ENCODE peak calls at places on chromosome 21, in ten cellular contexts. One of them, this sample, is unnamed.
A peak's percentile ranks its signal among the peaks of the same experiment; 100 is the strongest.

GRCh38 chr21:39385299-39386145 is 36.6 kb upstream of the HMGN1 start:
- DNase-seq in HCT116: no peak
- DNase-seq in stomach: peak; percentile 92
- DNase-seq in breast epithelium: peak; percentile 66
- DNase-seq in GM12892: peak; percentile 59
- DNase-seq in spleen: peak; percentile 94
- DNase-seq in transverse colon: peak; percentile 90
- DNase-seq in sigmoid colon: peak; percentile 93
- DNase-seq in prostate gland: peak; percentile 51
- DNase-seq in H1: no peak
- DNase-seq in this sample: peak; percentile 78

GRCh38 chr21:8988696-8989095 is 1532.7 kb upstream of the TPTE start:
- DNase-seq in HCT116: no peak
- DNase-seq in stomach: no peak
- DNase-seq in breast epithelium: no peak
- DNase-seq in GM12892: no peak
- DNase-seq in spleen: no peak
- DNase-seq in transverse colon: no peak
- DNase-seq in sigmoid colon: no peak
- DNase-seq in prostate gland: no peak
- DNase-seq in H1: no peak
- DNase-seq in this sample: no peak

GRCh38 chr21:31554511-31555022 is 104.9 kb upstream of the SOD1 start:
- DNase-seq in HCT116: peak; percentile 39
- DNase-seq in stomach: no peak
- DNase-seq in breast epithelium: no peak
- DNase-seq in GM12892: no peak
- DNase-seq in spleen: no peak
- DNase-seq in transverse colon: no peak
- DNase-seq in sigmoid colon: no peak
- DNase-seq in prostate gland: no peak
- DNase-seq in H1: no peak
- DNase-seq in this sample: no peak

GRCh38 chr21:41369105-41369914 is 7.5 kb downstream of the MX2 start:
- DNase-seq in HCT116: no peak
- DNase-seq in stomach: no peak
- DNase-seq in breast epithelium: no peak
- DNase-seq in GM12892: peak; percentile 49
- DNase-seq in spleen: peak; percentile 89
- DNase-seq in transverse colon: no peak
- DNase-seq in sigmoid colon: peak; percentile 69
- DNase-seq in prostate gland: no peak
- DNase-seq in H1: no peak
- DNase-seq in this sample: no peak

GRCh38 chr21:15279484-15279883 is 214.7 kb upstream of the NRIP1 start:
- DNase-seq in HCT116: no peak
- DNase-seq in stomach: no peak
- DNase-seq in breast epithelium: no peak
- DNase-seq in GM12892: no peak
- DNase-seq in spleen: no peak
- DNase-seq in transverse colon: no peak
- DNase-seq in sigmoid colon: no peak
- DNase-seq in prostate gland: no peak
- DNase-seq in H1: no peak
- DNase-seq in this sample: no peak

GRCh38 chr21:16420086-16420724 is 690.4 kb downstream of the USP25 start:
- DNase-seq in HCT116: no peak
- DNase-seq in stomach: peak; percentile 42
- DNase-seq in breast epithelium: peak; percentile 51
- DNase-seq in GM12892: no peak
- DNase-seq in spleen: no peak
- DNase-seq in transverse colon: no peak
- DNase-seq in sigmoid colon: peak; percentile 71
- DNase-seq in prostate gland: peak; percentile 67
- DNase-seq in H1: no peak
- DNase-seq in this sample: no peak

GRCh38 chr21:31503939-31504338 is 155.6 kb upstream of the SOD1 start:
- DNase-seq in HCT116: no peak
- DNase-seq in stomach: no peak
- DNase-seq in breast epithelium: no peak
- DNase-seq in GM12892: no peak
- DNase-seq in spleen: no peak
- DNase-seq in transverse colon: no peak
- DNase-seq in sigmoid colon: no peak
- DNase-seq in prostate gland: peak; percentile 33
- DNase-seq in H1: no peak
- DNase-seq in this sample: no peak

GRCh38 chr21:38861989-38862683 is 56.4 kb downstream of the ETS2 start:
- DNase-seq in HCT116: no peak
- DNase-seq in stomach: no peak
- DNase-seq in breast epithelium: no peak
- DNase-seq in GM12892: no peak
- DNase-seq in spleen: no peak
- DNase-seq in transverse colon: no peak
- DNase-seq in sigmoid colon: no peak
- DNase-seq in prostate gland: no peak
- DNase-seq in H1: no peak
- DNase-seq in this sample: no peak

GRCh38 chr21:38810034-38810825 is 4.5 kb downstream of the ETS2 start:
- DNase-seq in HCT116: no peak
- DNase-seq in stomach: no peak
- DNase-seq in breast epithelium: no peak
- DNase-seq in GM12892: no peak
- DNase-seq in spleen: no peak
- DNase-seq in transverse colon: no peak
- DNase-seq in sigmoid colon: no peak
- DNase-seq in prostate gland: no peak
- DNase-seq in H1: no peak
- DNase-seq in this sample: no peak

GRCh38 chr21:42547001-42547905 is 33.6 kb downstream of the SLC37A1 start:
- DNase-seq in HCT116: no peak
- DNase-seq in stomach: no peak
- DNase-seq in breast epithelium: no peak
- DNase-seq in GM12892: no peak
- DNase-seq in spleen: peak; percentile 66
- DNase-seq in transverse colon: no peak
- DNase-seq in sigmoid colon: peak; percentile 56
- DNase-seq in prostate gland: peak; percentile 49
- DNase-seq in H1: no peak
- DNase-seq in this sample: no peak

GRCh38 chr21:38597436-38597835 is 99.2 kb upstream of the ERG start:
- DNase-seq in HCT116: no peak
- DNase-seq in stomach: no peak
- DNase-seq in breast epithelium: no peak
- DNase-seq in GM12892: no peak
- DNase-seq in spleen: no peak
- DNase-seq in transverse colon: no peak
- DNase-seq in sigmoid colon: no peak
- DNase-seq in prostate gland: no peak
- DNase-seq in H1: no peak
- DNase-seq in this sample: no peak

GRCh38 chr21:22764222-22764621 is 1766.0 kb downstream of the NCAM2 start:
- DNase-seq in HCT116: no peak
- DNase-seq in stomach: no peak
- DNase-seq in breast epithelium: no peak
- DNase-seq in GM12892: no peak
- DNase-seq in spleen: no peak
- DNase-seq in transverse colon: no peak
- DNase-seq in sigmoid colon: no peak
- DNase-seq in prostate gland: no peak
- DNase-seq in H1: no peak
- DNase-seq in this sample: no peak

GRCh38 chr21:46295996-46296752 is 10.0 kb downstream of the YBEY start:
- DNase-seq in HCT116: no peak
- DNase-seq in stomach: peak; percentile 55
- DNase-seq in breast epithelium: peak; percentile 67
- DNase-seq in GM12892: no peak
- DNase-seq in spleen: peak; percentile 92
- DNase-seq in transverse colon: peak; percentile 70
- DNase-seq in sigmoid colon: peak; percentile 95
- DNase-seq in prostate gland: no peak
- DNase-seq in H1: no peak
- DNase-seq in this sample: peak; percentile 95
- TF ChIP-seq POLR2A in HCT116: no peak
- TF ChIP-seq POLR2A in stomach: no peak
- TF ChIP-seq POLR2A in breast epithelium: no peak
- TF ChIP-seq POLR2A in GM12892: peak; percentile 52
- TF ChIP-seq POLR2A in spleen: no peak
- TF ChIP-seq POLR2A in transverse colon: no peak
- TF ChIP-seq POLR2A in sigmoid colon: no peak
- TF ChIP-seq POLR2A in prostate gland: no peak
- TF ChIP-seq POLR2A in H1: no peak
- TF ChIP-seq POLR2A in this sample: no peak

DNA sequence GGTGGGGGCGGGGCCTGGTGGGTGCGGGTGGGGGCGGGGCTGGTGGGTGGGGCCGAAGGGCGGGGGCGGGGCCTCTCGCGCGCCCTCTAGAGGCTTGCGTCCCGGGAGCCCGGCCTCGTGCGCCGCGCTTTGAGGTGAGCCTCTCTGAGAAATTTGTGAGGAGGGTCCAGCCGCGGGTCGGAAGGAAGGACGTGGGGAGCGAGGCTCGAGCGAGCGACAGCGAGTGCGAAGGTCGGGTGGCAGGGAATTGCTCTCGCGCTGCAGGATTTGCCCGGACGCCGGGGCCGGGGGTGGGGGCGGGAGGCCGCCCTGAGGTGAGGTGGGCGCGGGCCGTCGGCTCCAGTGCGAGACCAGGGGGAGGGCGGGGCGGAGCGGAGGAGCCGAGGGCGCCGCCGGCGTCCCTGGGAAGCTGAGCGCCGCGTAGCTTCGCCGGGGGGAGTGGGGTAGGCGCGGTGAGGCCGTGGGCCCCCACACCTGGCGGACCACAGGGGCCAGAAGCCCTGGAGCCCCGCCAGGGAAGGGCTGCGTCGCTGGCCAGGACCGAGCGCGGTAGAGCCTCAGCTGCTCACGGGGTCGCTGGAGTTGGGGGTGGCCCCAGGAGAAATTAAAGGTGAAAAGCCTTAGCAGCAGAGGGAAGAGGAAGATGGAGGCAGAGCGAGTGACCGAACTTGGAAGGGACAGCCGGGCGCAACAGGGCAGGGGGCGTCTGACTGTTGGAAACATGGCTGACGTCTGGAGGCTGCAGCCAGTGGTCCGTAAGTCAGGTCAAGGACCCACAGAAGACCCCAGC is 754 bp upstream of the LSS start:
- DNase-seq in HCT116: no peak
- DNase-seq in stomach: no peak
- DNase-seq in breast epithelium: no peak
- DNase-seq in GM12892: peak; percentile 59
- DNase-seq in spleen: peak; percentile 94
- DNase-seq in transverse colon: no peak
- DNase-seq in sigmoid colon: peak; percentile 74
- DNase-seq in prostate gland: no peak
- DNase-seq in H1: peak; percentile 10
- DNase-seq in this sample: peak; percentile 85
- TF ChIP-seq POLR2AphosphoS5 in HCT116: peak; percentile 56
- TF ChIP-seq POLR2AphosphoS5 in stomach: no peak
- TF ChIP-seq POLR2AphosphoS5 in breast epithelium: no peak
- TF ChIP-seq POLR2AphosphoS5 in GM12892: no peak
- TF ChIP-seq POLR2AphosphoS5 in spleen: no peak
- TF ChIP-seq POLR2AphosphoS5 in transverse colon: no peak
- TF ChIP-seq POLR2AphosphoS5 in sigmoid colon: no peak
- TF ChIP-seq POLR2AphosphoS5 in prostate gland: no peak
- TF ChIP-seq POLR2AphosphoS5 in H1: peak; percentile 52
- TF ChIP-seq POLR2AphosphoS5 in this sample: no peak

DNA sequence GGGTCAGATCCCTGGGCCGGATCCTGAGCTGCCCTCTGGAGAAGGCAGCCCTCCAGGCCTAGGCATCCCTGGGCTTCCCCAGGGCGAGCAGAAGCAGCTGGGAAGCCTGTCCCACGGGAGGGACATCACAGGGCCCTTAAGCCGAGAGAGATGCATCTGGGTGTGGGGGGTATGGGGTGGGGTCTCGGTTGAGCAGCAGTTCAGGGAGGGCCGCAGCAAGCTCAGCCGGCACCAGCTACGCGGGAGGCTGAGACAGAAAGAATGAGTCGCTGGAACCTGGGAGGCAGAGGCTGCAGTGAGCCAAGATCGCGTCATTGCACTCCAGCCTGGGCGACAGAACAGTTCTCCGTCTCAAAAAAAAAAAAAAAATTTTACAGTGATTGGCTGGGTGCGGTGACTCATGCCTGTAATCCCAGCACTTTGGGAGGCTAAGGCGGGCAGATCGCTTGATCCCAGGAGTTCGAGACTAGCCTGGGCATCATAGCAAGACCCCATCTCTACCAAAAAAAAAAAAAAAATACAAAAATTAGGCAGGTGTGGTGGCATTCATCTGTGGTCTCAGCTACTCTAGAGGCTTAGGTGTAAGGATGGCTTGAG is 37.7 kb downstream of the RRP1 start:
- DNase-seq in HCT116: peak; percentile 27
- DNase-seq in stomach: no peak
- DNase-seq in breast epithelium: no peak
- DNase-seq in GM12892: no peak
- DNase-seq in spleen: peak; percentile 67
- DNase-seq in transverse colon: no peak
- DNase-seq in sigmoid colon: peak; percentile 60
- DNase-seq in prostate gland: no peak
- DNase-seq in H1: no peak
- DNase-seq in this sample: no peak
- TF ChIP-seq POLR2A in HCT116: no peak
- TF ChIP-seq POLR2A in stomach: no peak
- TF ChIP-seq POLR2A in breast epithelium: no peak
- TF ChIP-seq POLR2A in GM12892: no peak
- TF ChIP-seq POLR2A in spleen: no peak
- TF ChIP-seq POLR2A in transverse colon: no peak
- TF ChIP-seq POLR2A in sigmoid colon: no peak
- TF ChIP-seq POLR2A in prostate gland: no peak
- TF ChIP-seq POLR2A in H1: no peak
- TF ChIP-seq POLR2A in this sample: no peak

GRCh38 chr21:33211732-33212131 is 18.0 kb upstream of the IFNAR2 start:
- DNase-seq in HCT116: no peak
- DNase-seq in stomach: no peak
- DNase-seq in breast epithelium: no peak
- DNase-seq in GM12892: no peak
- DNase-seq in spleen: no peak
- DNase-seq in transverse colon: no peak
- DNase-seq in sigmoid colon: no peak
- DNase-seq in prostate gland: no peak
- DNase-seq in H1: no peak
- DNase-seq in this sample: no peak

GRCh38 chr21:33208534-33208933 is 21.2 kb upstream of the IFNAR2 start:
- DNase-seq in HCT116: no peak
- DNase-seq in stomach: no peak
- DNase-seq in breast epithelium: no peak
- DNase-seq in GM12892: no peak
- DNase-seq in spleen: no peak
- DNase-seq in transverse colon: no peak
- DNase-seq in sigmoid colon: no peak
- DNase-seq in prostate gland: no peak
- DNase-seq in H1: no peak
- DNase-seq in this sample: no peak

GRCh38 chr21:33214056-33214455 is 15.7 kb upstream of the IFNAR2 start:
- DNase-seq in HCT116: no peak
- DNase-seq in stomach: no peak
- DNase-seq in breast epithelium: no peak
- DNase-seq in GM12892: no peak
- DNase-seq in spleen: no peak
- DNase-seq in transverse colon: no peak
- DNase-seq in sigmoid colon: no peak
- DNase-seq in prostate gland: no peak
- DNase-seq in H1: no peak
- DNase-seq in this sample: no peak

GRCh38 chr21:33211305-33211704 is 18.4 kb upstream of the IFNAR2 start:
- DNase-seq in HCT116: no peak
- DNase-seq in stomach: no peak
- DNase-seq in breast epithelium: no peak
- DNase-seq in GM12892: no peak
- DNase-seq in spleen: no peak
- DNase-seq in transverse colon: no peak
- DNase-seq in sigmoid colon: no peak
- DNase-seq in prostate gland: no peak
- DNase-seq in H1: no peak
- DNase-seq in this sample: no peak

GRCh38 chr21:33212159-33212851 is 17.4 kb upstream of the IFNAR2 start:
- DNase-seq in HCT116: no peak
- DNase-seq in stomach: no peak
- DNase-seq in breast epithelium: no peak
- DNase-seq in GM12892: no peak
- DNase-seq in spleen: no peak
- DNase-seq in transverse colon: no peak
- DNase-seq in sigmoid colon: no peak
- DNase-seq in prostate gland: no peak
- DNase-seq in H1: no peak
- DNase-seq in this sample: no peak
- TF ChIP-seq POLR2AphosphoS5 in HCT116: no peak
- TF ChIP-seq POLR2AphosphoS5 in stomach: no peak
- TF ChIP-seq POLR2AphosphoS5 in breast epithelium: no peak
- TF ChIP-seq POLR2AphosphoS5 in GM12892: no peak
- TF ChIP-seq POLR2AphosphoS5 in spleen: no peak
- TF ChIP-seq POLR2AphosphoS5 in transverse colon: no peak
- TF ChIP-seq POLR2AphosphoS5 in sigmoid colon: no peak
- TF ChIP-seq POLR2AphosphoS5 in prostate gland: no peak
- TF ChIP-seq POLR2AphosphoS5 in H1: no peak
- TF ChIP-seq POLR2AphosphoS5 in this sample: no peak